ENCODE peak calls at places on chromosome 10, in four cellular contexts. A is neuronal stem cell, Z is H9, G is H1. J is an unnamed sample.
A peak's percentile ranks its signal among the peaks of the same experiment; 100 is the strongest.

GRCh38 chr10:132169766-132170560 is 16.8 kb upstream of the DPYSL4 start:
- DNase-seq in A (no peak), G (no peak), Z (no peak), J (no peak)

GRCh38 chr10:110746254-110746826 is 102.2 kb downstream of the RBM20 start:
- DNase-seq in G (no peak), Z (peak; percentile 73), A (peak; percentile 59), J (peak; percentile 72)

GRCh38 chr10:119608316-119609155 is 11.8 kb upstream of the TIAL1 start:
- DNase-seq in A (no peak), Z (peak; percentile 55), G (no peak), J (peak; percentile 37)

GRCh38 chr10:48556065-48556464 is 48.8 kb downstream of the ARHGAP22 start:
- DNase-seq in G (no peak), A (no peak), Z (no peak), J (no peak)

GRCh38 chr10:28393956-28394568 is 91.2 kb upstream of the MPP7 start:
- DNase-seq in Z (peak; percentile 78), G (peak; percentile 41), A (peak; percentile 74), J (peak; percentile 57)

GRCh38 chr10:44418637-44419036 is 33.7 kb upstream of the CXCL12 start:
- DNase-seq in Z (no peak), G (no peak), A (no peak), J (no peak)

GRCh38 chr10:102396251-102396650 is 746 bp downstream of the NFKB2 start:
- DNase-seq in Z (no peak), A (no peak), G (no peak), J (no peak)

GRCh38 chr10:93671042-93671441 is 31.4 kb downstream of the FRA10AC1 start:
- DNase-seq in Z (no peak), G (no peak), A (no peak), J (peak; percentile 22)

GRCh38 chr10:101246639-101247038 is 17.4 kb upstream of the LBX1 start:
- DNase-seq in G (no peak), A (no peak), Z (no peak), J (no peak)

GRCh38 chr10:80202934-80203834 is 2.2 kb downstream of the ANXA11 start:
- DNase-seq in G (peak; percentile 34), Z (peak; percentile 70), A (no peak), J (peak; percentile 90)

GRCh38 chr10:5592070-5592469 is 67.3 kb downstream of the CALML3 start:
- DNase-seq in Z (no peak), A (no peak), G (no peak), J (no peak)
- H2BK12ac ChIP-seq in Z (no peak overlapping the region), A (no peak overlapping the region), G (peak overlapping the region; percentile 50), J (no peak overlapping the region)

DNA sequence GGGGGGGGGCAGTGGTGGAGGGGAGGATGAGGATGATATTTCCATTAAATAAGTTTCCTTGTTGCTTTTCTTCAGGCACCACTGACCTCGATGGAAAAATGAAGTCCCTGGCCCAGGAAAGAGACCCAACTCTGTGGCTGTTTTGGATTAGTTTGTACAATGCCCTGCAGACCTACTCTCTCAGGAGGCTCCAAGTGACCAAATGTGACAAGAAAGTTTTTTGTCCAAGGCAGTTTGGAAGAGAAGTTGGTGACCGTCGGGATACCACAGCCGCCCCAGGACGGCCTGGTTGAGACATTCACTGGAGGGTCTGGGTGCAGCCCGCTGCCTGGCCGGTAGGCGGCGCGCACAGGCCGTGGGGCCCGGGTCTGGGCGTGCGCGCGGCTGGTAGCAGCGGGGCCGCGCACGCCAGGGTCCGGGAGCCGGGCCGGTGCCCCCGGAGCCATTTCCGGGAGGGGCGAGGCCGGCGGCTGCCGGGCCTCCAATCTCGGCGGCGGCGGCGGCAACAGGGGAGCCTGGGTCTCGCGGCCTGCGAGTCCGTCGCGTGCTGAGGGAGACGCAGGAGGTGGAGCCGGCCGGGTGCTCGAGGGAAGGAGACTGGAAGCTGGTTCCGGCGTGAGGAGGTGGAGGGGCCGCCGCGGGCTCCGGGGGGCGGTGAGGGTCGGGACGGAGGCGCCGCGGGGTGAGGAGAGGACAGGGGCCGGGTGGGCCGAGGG is at the start of gene SGPL1:
- DNase-seq in A (peak; percentile 85), G (peak; percentile 46), Z (peak; percentile 86), J (peak; percentile 84)
- H2BK12ac ChIP-seq in A (no peak within 1 kb of the TSS), G (no peak within 1 kb of the TSS), Z (no peak within 1 kb of the TSS), J (no peak within 1 kb of the TSS)

DNA sequence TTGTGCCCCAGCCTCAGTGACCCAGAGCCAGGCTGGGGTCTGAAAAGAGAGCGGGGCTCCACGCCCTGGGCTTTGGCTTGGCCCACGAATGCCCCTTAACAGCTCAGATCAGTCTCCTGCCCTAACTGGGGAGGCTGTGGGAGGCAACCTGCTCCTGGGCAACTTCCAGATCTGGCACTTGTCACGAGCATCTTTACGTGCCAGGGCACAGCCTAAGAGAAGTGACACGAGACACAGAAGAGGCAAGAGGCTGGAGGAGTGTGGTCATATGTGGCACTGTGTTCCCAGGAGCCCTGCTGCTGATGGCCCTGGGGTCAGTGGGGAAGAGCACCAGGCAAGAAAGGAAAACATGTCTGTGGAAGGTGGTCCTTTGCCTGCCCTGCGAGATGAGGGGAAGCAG is 97.8 kb upstream of the BTBD16 start:
- DNase-seq in A (no peak), Z (no peak), G (no peak), J (no peak)
- H2BK12ac ChIP-seq in A (peak overlapping the region; percentile 2), Z (no peak overlapping the region), G (peak overlapping the region; percentile 63), J (no peak overlapping the region)

GRCh38 chr10:112393341-112393740 is 19.4 kb downstream of the ACSL5 start:
- DNase-seq in A (no peak), Z (no peak), G (no peak), J (no peak)
- H2BK12ac ChIP-seq in A (no peak overlapping the region), Z (no peak overlapping the region), G (no peak overlapping the region), J (no peak overlapping the region)

GRCh38 chr10:51716981-51717380 is 17.6 kb upstream of the CSTF2T start:
- DNase-seq in G (no peak), A (no peak), Z (no peak), J (no peak)
- H2BK12ac ChIP-seq in G (no peak overlapping the region), A (no peak overlapping the region), Z (no peak overlapping the region), J (no peak overlapping the region)

DNA sequence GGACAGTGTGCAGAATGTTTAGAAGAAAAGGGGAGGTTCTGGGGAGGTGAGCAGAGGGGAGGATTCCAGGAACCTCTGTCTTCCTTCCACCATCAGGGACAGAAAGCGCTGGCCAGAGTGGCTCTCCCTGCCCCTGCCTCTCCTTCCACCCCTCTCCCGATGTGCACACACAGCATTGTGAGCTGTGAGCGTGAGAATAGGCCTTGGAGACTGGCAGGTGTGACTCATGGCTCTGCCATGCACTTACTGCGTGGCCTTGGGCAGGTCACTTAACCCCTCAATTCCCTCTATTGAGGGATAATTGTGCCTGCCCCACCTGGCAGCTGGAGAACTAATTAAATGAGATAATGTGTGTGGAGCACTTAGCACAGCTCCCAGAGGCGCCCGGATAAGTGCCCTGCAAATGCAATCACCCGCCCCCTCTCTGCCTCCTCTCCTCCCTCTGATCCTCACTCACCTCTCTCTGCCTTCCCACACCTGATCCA is 115.4 kb downstream of the ZMIZ1 start:
- DNase-seq in A (no peak), Z (peak; percentile 60), G (no peak), J (peak; percentile 95)
- H2BK12ac ChIP-seq in A (no peak overlapping the region), Z (no peak overlapping the region), G (no peak overlapping the region), J (peak overlapping the region; percentile 69)